ENCODE peak calls at places on chromosomes 4 and X, in four cellular contexts. A, R, J and S are unnamed samples.

GRCh38 chrX:98795636-98796035 is 1614.4 kb downstream of the PCDH19 start:
- DNase-seq in R (no peak), J (no peak), A (no peak), S (no peak)

GRCh38 chr4:113825272-113825671 is 63.7 kb upstream of the CAMK2D start:
- DNase-seq in J (no peak), R (no peak), A (no peak), S (no peak)

GRCh38 chr4:147094228-147094627 is 148.6 kb upstream of the TTC29 start:
- DNase-seq in A (no peak), J (no peak), R (no peak), S (no peak)

GRCh38 chr4:109993116-109993515 is 80.4 kb downstream of the EGF start:
- DNase-seq in A (no peak), J (no peak), R (no peak), S (no peak)

GRCh38 chr4:1726146-1726934 is 5.0 kb downstream of the TACC3 start:
- DNase-seq in A (peak; percentile 78), J (peak; percentile 94), R (peak; percentile 98), S (peak; percentile 90)

GRCh38 chrX:40423299-40423698 is 157.5 kb upstream of the ATP6AP2 start:
- DNase-seq in A (no peak), J (no peak), R (no peak), S (no peak)

GRCh38 chr4:114208747-114209146 is 229.3 kb upstream of the ARSJ start:
- DNase-seq in J (no peak), A (peak; percentile 46), R (no peak), S (no peak)

GRCh38 chr4:85644061-85644460 is 169.1 kb downstream of the ARHGAP24 start:
- DNase-seq in J (no peak), A (no peak), R (no peak), S (no peak)

GRCh38 chrX:15194136-15194535 is 75.7 kb downstream of the ASB9 start:
- DNase-seq in J (no peak), R (no peak), A (no peak), S (no peak)

GRCh38 chr4:74311696-74312313 is 3.5 kb downstream of the EPGN start:
- DNase-seq in A (peak; percentile 62), J (no peak), R (peak; percentile 49), S (no peak)

GRCh38 chr4:158769175-158769831 is 477 bp downstream of the FNIP2 start:
- DNase-seq in R (peak; percentile 66), J (peak; percentile 86), A (no peak), S (peak; percentile 42)

GRCh38 chrX:63275127-63275526 is 76.0 kb downstream of the SPIN4 start:
- DNase-seq in J (no peak), R (peak; percentile 44), A (peak; percentile 10), S (no peak)

GRCh38 chr4:165335163-165335703 is 7.8 kb downstream of the MSMO1 start:
- DNase-seq in A (no peak), J (no peak), R (no peak), S (no peak)

GRCh38 chrX:154398668-154399526 is 720 bp downstream of the RPL10 start:
- DNase-seq in J (peak; percentile 94), A (peak; percentile 67), R (peak; percentile 69), S (peak; percentile 87)

GRCh38 chr4:1945492-1945891 is 63.3 kb downstream of the NELFA start:
- DNase-seq in A (no peak), R (no peak), J (no peak), S (no peak)

GRCh38 chr4:155487231-155487630 is 110.5 kb upstream of the MAP9 start:
- DNase-seq in R (no peak), J (no peak), A (no peak), S (no peak)

GRCh38 chrX:24928114-24928513 is 87.7 kb downstream of the ARX start:
- DNase-seq in A (no peak), J (no peak), R (no peak), S (no peak)

GRCh38 chrX:29535212-29536162 is 679.9 kb upstream of the MAGEB2 start:
- DNase-seq in R (no peak), A (peak; percentile 31), J (no peak), S (no peak)

GRCh38 chr4:178165909-178166308 is 723.7 kb upstream of the AGA start:
- DNase-seq in R (no peak), A (no peak), J (no peak), S (no peak)

GRCh38 chr4:148207074-148207473 is 235.1 kb downstream of the NR3C2 start:
- DNase-seq in R (no peak), A (no peak), J (no peak), S (no peak)

GRCh38 chrX:11567528-11568220 is 98.0 kb downstream of the ARHGAP6 start:
- DNase-seq in J (no peak), R (peak; percentile 9), A (no peak), S (no peak)

GRCh38 chrX:150063673-150064072 is 125.4 kb upstream of the EOLA2 start:
- DNase-seq in J (no peak), A (no peak), R (no peak), S (no peak)

GRCh38 chr4:48341776-48342558 is 638 bp downstream of the SLAIN2 start:
- DNase-seq in A (peak; percentile 28), R (peak; percentile 82), J (peak; percentile 87), S (peak; percentile 57)

GRCh38 chr4:166422475-166422874 is 549.4 kb downstream of the TLL1 start:
- DNase-seq in J (no peak), R (no peak), A (peak; percentile 2), S (no peak)

GRCh38 chrX:154373340-154374306 is 811 bp downstream of the FLNA start:
- DNase-seq in J (peak; percentile 76), R (peak; percentile 98), A (peak; percentile 83), S (peak; percentile 41)

GRCh38 chr4:23717528-23718248 is 172.2 kb downstream of the PPARGC1A start:
- DNase-seq in A (peak; percentile 31), R (peak; percentile 88), J (no peak), S (no peak)

GRCh38 chr4:81351653-81352455 is 119.9 kb downstream of the RASGEF1B start:
- DNase-seq in R (no peak), J (peak; percentile 76), A (peak; percentile 78), S (peak; percentile 55)

DNA sequence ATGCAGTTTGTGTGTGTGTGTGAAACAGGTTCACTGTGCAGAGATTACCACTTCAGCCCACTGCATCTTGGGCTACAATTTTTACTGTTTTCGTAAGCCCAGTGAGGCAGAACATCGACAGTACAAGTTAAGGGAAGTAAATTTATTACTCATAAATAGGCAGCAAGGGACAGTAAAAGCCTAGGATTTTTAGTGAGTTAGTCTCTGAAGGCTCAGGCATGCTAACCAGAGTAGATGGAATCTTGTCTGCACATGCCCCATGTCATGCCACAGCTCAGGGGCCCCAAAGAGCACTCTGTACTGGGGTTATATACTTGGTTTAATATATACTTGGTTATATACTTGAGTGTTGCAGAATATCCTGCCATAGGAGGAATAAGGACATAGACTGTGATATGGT is 825.7 kb downstream of the TECRL start:
- DNase-seq in R (no peak), J (no peak), A (no peak), S (no peak)
- H3K4me1 ChIP-seq in R (no peaks in the 10 kb centered on the region), J (no peaks in the 10 kb centered on the region), A (no peaks in the 10 kb centered on the region), S (no peaks in the 10 kb centered on the region)

GRCh38 chr4:54001558-54002365 is 62.6 kb downstream of the CHIC2 start:
- DNase-seq in J (no peak), A (no peak), R (no peak), S (no peak)
- H3K27ac ChIP-seq in J (no peak overlapping the region), A (no peak overlapping the region), R (no peak overlapping the region), S (no peak overlapping the region)

DNA sequence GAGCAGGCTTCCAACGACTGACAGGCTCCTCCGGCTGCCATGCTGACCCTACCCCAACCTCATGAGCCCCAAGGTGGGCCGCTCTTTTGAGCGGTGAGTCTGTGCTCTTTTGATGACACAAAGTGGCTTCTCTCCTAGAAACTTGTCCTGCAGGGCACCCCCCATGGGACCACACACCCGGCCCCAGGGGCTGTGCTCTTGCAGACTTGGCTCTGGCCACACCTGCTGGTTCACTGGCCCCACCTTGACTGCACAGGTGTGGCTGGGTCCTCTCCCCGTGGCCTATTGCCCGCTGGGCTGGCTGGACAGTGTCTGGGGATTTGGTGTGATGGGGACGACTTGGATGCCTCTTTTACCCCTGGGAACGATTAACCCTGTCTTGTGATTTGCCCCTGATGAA is 1.5 kb upstream of the CPZ start:
- DNase-seq in A (no peak), J (no peak), R (peak; percentile 74), S (no peak)
- H3K4me1 ChIP-seq in A (peaks cover 9% of the 10 kb centered on the region), J (no peaks in the 10 kb centered on the region), R (peaks cover 23% of the 10 kb centered on the region), S (peaks cover 13% of the 10 kb centered on the region)

DNA sequence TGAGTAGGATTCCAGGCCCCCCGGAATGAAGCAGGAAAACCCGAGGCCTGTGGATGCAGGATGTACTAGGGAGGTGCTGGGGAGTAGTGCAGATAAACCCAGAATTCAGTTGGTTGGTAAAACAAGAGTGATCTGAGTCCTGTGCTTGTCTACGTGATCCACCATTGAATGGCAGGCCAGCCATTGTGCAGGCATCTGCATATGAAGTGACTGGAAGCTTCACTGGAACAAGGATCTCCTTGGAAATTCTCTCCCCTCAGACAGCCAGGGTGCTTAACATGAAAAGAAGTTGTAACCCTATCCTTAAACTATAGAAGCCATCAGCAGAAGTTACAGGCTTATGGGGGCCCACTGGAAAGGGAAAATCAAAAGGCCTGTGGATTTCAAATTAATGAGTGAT is 656 bp upstream of the GSPT2 start:
- DNase-seq in A (no peak), J (no peak), R (no peak), S (no peak)
- H3K27ac ChIP-seq in A (no peak overlapping the region), J (no peak overlapping the region), R (no peak overlapping the region), S (peak overlapping the region; percentile 79)